ENCODE peak calls at places on chromosome 22, in four cellular contexts. X is CD8-positive, alpha-beta T cell; A is upper lobe of left lung; W is GM23248. B is an unnamed sample.

GRCh38 chr22:22195265-22196017 is 49.1 kb upstream of the VPREB1 start:
- DNase-seq in X (peak; percentile 87), A (no peak), W (peak; percentile 59), B (peak; percentile 43)

GRCh38 chr22:29115682-29116313 is 43.0 kb downstream of the KREMEN1 start:
- DNase-seq in X (no peak), A (no peak), W (no peak), B (no peak)

GRCh38 chr22:31143537-31143936 is 3.2 kb upstream of the PLA2G3 start:
- DNase-seq in X (no peak), A (no peak), W (no peak), B (no peak)

GRCh38 chr22:27867114-27867957 is 51.7 kb downstream of the PITPNB start:
- DNase-seq in X (no peak), A (no peak), W (peak; percentile 58), B (no peak)

GRCh38 chr22:42344391-42344861 is 74.0 kb upstream of the TCF20 start:
- DNase-seq in X (no peak), A (peak; percentile 86), W (peak; percentile 62), B (no peak)

GRCh38 chr22:44331881-44332714 is 19.3 kb upstream of the SHISAL1 start:
- DNase-seq in X (no peak), A (peak; percentile 85), W (peak; percentile 68), B (no peak)

GRCh38 chr22:36136988-36137387 is 23.6 kb downstream of the APOL3 start:
- DNase-seq in X (no peak), A (no peak), W (peak; percentile 65), B (no peak)

GRCh38 chr22:47092896-47093311 is 330.5 kb downstream of the TBC1D22A start:
- DNase-seq in X (no peak), A (no peak), W (peak; percentile 72), B (no peak)

GRCh38 chr22:45885941-45886395 is 91.0 kb downstream of the WNT7B start:
- DNase-seq in X (no peak), A (peak; percentile 72), W (no peak), B (no peak)

GRCh38 chr22:47990486-47990885 is 1228.0 kb downstream of the TBC1D22A start:
- DNase-seq in X (no peak), A (no peak), W (no peak), B (no peak)

GRCh38 chr22:16965083-16965482 is 42.9 kb downstream of the GAB4 start:
- DNase-seq in X (no peak), A (no peak), W (no peak), B (no peak)

GRCh38 chr22:38017272-38017920 is 33.0 kb upstream of the SOX10 start:
- DNase-seq in X (no peak), A (no peak), W (peak; percentile 67), B (no peak)

GRCh38 chr22:38018938-38019827 is 34.8 kb upstream of the SOX10 start:
- DNase-seq in X (no peak), A (no peak), W (no peak), B (no peak)

GRCh38 chr22:38021201-38021600 is 36.0 kb upstream of the PICK1 start:
- DNase-seq in X (no peak), A (no peak), W (no peak), B (no peak)

GRCh38 chr22:38016182-38017078 is 32.1 kb upstream of the SOX10 start:
- DNase-seq in X (no peak), A (no peak), W (peak; percentile 38), B (no peak)

DNA sequence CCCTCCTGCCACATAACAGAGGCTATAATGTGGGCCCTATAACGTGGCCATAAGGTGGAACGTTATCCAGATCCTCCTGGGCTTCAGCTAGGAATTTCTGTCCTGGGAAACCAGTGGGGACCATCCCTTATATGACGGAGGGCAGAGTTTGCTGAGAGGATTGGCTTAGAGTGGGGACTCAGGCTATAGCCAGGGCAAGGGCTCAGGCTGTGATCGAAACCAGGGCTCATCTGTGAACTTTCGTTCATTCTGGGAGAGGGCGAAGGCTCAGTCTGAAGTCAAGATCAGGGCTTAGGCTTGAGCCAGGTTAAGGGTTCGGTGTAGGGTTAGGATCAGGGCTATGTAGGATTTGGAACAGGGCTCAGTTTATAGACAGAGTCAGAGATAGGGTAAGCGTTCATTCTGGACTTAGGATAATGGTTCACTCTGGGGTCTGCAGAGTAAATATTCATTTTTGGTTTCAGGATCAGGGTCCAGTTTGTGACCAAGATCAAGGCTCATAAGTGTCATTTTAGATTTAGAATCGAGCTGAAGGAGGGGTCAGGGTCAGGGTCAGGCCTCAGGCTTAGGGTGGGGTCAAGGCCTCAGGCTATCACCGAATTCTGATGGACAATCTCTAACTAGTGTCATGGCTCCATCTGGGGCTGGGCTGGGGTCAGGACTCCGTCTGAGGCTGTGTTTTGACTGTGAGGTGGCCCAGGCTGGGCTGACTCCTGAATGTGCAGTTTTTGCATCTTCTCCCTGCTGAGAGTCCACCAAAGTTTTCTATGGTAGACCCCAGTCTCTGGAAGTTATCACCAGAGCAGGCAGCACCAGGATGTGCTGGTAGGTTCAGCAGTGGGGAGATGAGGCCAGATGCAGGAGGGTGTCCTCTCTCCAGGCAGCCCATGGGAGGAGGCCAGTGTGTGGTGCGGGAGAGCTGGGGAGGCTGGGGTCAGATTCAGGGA is 33.9 kb upstream of the SOX10 start:
- DNase-seq in X (no peak), A (no peak), W (no peak), B (no peak)
- H3K27ac ChIP-seq in X (no peak overlapping the region), A (peak overlapping the region; percentile 74), W (no peak overlapping the region), B (no peak overlapping the region)

DNA sequence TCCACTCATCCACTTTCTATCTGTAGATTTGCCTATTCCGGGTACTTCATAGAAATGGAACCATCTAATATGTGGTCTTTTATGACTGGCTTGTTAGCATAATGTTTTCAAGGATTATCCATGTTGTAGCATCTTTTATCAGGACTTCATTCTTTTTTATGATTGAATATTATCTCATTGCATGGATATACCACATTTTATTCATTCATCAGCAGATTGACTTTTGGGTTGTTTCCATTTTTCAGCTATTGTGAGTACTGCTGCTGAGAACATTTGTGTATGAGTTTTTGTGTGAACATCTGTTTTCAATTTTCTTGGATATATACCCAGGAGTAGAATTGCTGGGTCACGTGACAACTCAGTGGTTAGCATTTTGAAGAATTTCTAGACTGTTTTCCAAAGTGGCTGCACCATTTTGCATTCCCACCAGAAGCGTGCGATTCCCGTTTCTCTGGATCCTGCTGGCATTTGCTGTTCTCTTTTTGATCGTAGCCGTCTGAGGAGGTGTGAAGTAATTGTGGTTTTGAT is 8.9 kb downstream of the DERL3 start:
- DNase-seq in X (no peak), A (no peak), W (peak; percentile 91), B (no peak)
- H3K4me1 ChIP-seq in X (no peaks in the 10 kb centered on the region), A (no peaks in the 10 kb centered on the region), W (peaks cover 22% of the 10 kb centered on the region), B (no peaks in the 10 kb centered on the region)

DNA sequence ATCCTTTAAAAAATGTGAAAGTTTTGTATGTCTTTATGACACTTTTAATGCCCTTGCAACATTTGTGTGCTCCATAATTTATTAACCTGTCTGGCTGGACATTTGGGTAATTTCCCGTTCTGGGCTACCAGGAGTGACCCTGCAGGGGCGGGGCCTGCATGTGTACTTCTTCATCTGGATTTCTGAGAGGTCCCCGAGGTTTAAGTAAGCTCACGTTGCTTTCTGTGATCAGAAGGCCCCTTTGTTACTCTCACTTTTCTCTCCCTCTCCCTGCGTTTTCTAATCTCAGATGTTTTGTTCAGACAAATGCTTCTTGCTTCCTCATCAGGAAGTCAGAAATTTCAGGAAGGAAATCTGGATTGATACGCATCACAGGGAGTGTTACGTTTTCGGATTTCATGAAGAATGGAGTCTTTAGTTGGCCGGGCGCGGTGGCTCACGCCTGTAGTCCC is 78.9 kb upstream of the CRYBB3 start:
- DNase-seq in X (no peak), A (no peak), W (no peak), B (no peak)
- H3K4me3 ChIP-seq in X (no peak overlapping the region), A (no peak overlapping the region), W (no peak overlapping the region), B (no peak overlapping the region)

GRCh38 chr22:40954095-40954494 is 2.9 kb downstream of the RBX1 start:
- DNase-seq in X (no peak), A (no peak), W (no peak), B (no peak)
- H3K27ac ChIP-seq in X (no peak overlapping the region), A (no peak overlapping the region), W (no peak overlapping the region), B (peak overlapping the region; percentile 99)

GRCh38 chr22:19719055-19719482 is 4.3 kb upstream of the GP1BB start:
- DNase-seq in X (no peak), A (no peak), W (no peak), B (no peak)
- H3K4me1 ChIP-seq in X (peaks cover 33% of the 10 kb centered on the region), A (peaks cover 50% of the 10 kb centered on the region), W (no peaks in the 10 kb centered on the region), B (peaks cover 16% of the 10 kb centered on the region)

DNA sequence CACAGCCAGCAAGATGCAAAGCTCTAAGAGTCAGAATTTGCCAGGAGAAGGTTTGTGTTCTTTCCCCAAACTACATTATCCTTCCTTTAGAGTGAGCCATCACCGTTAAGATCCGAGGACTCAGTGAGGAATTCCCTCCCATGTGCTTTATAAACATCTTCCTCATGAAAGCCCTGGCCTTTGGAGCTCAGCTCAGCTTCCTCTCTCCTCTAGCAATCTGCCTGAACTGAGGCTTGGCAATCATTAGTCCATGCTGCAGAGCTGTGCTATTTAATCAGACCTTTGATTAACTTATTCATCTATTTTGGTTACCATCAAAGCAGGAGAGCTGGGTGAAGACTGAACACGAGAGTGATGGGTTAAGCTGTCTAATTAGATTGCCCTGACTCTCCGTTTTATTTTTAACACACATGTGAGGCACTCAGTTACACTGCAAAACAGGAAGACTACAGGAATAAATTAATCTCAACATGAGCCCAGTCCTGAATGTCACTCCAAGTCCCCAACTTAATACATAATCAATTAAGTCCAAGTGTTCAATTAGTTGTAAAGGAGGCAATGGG is 351.3 kb downstream of the LARGE1 start:
- DNase-seq in X (no peak), A (no peak), W (no peak), B (no peak)
- H3K4me3 ChIP-seq in X (no peak overlapping the region), A (no peak overlapping the region), W (no peak overlapping the region), B (no peak overlapping the region)

DNA sequence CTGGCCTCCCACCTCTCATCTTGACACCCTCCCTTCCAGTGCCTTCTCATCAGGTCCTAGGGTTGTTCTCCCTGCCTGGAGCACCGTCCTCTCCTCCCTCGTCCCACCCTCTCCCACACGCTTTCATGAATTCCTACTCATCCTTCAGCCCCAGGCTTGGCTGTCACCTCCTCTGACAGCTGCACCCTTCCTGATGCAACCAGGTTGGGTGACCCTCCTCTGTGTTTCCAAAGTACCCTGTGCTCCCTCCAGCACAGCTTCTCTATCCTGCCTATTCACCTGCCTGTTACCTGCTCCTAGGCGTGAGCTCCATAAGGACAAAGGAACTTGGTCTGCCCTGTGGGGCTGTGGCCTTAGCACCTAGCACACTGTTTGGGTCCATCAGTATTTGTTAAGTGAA is 58.4 kb downstream of the SGSM3 start:
- DNase-seq in X (no peak), A (no peak), W (no peak), B (no peak)
- H3K27ac ChIP-seq in X (no peak overlapping the region), A (no peak overlapping the region), W (no peak overlapping the region), B (peak overlapping the region; percentile 3)

GRCh38 chr22:49814856-49815255 is 12.8 kb downstream of the BRD1 start:
- DNase-seq in X (no peak), A (no peak), W (no peak), B (no peak)
- H3K4me1 ChIP-seq in X (peaks cover 54% of the 10 kb centered on the region), A (peaks cover 40% of the 10 kb centered on the region), W (peaks cover 4% of the 10 kb centered on the region), B (peaks cover 15% of the 10 kb centered on the region)

B was measured in naive thymus-derived CD4-positive, alpha-beta T cell.